ENCODE peak calls at places on chromosomes 2 and 18, in nine cellular contexts. A is bronchial epithelial cell; P is heart left ventricle; Y is HCT116; G is prostate gland; S is GM12878; C is HepG2; K is CD8-positive, alpha-beta T cell; W is tibial artery. I is an unnamed sample. For H3K27me3, the result is how much of the 10 kb centered on the place peaks cover.

GRCh38 chr2:231185886-231186285 is 12.5 kb upstream of the ARMC9 start:
- DNase-seq in A (no peak), P (no peak), Y (no peak), G (no peak), S (no peak), C (no peak), K (no peak), W (no peak), I (no peak)

GRCh38 chr18:46939998-46940571 is 22.7 kb downstream of the KATNAL2 start:
- DNase-seq in A (no peak), P (no peak), Y (no peak), G (no peak), S (no peak), C (no peak), K (no peak), W (no peak), I (no peak)

GRCh38 chr2:177799531-177799930 is 273.0 kb downstream of the PDE11A start:
- DNase-seq in A (peak), P (no peak), Y (no peak), G (no peak), S (no peak), C (peak), K (no peak), W (no peak), I (peak)

GRCh38 chr2:121287146-121287798 is 2.3 kb upstream of the TFCP2L1 start:
- DNase-seq in A (no peak), P (no peak), Y (no peak), G (no peak), S (no peak), C (no peak), K (no peak), W (peak), I (no peak)

GRCh38 chr18:73677458-73677857 is 470.2 kb downstream of the FBXO15 start:
- DNase-seq in A (no peak), P (no peak), Y (no peak), G (no peak), S (no peak), C (no peak), K (no peak), W (no peak), I (no peak)

GRCh38 chr18:64295839-64296238 is 147.0 kb upstream of the LINC00305 start:
- DNase-seq in A (no peak), P (no peak), Y (no peak), G (no peak), S (no peak), C (no peak), K (no peak), W (no peak), I (no peak)

GRCh38 chr2:188598551-188598950 is 306.9 kb downstream of the GULP1 start:
- DNase-seq in A (no peak), P (no peak), Y (no peak), G (no peak), S (no peak), C (peak), K (no peak), W (peak), I (peak)

GRCh38 chr2:149579972-149580882 is 7.3 kb downstream of the MMADHC start:
- DNase-seq in A (peak), P (no peak), Y (no peak), G (no peak), S (no peak), C (no peak), K (no peak), W (no peak), I (no peak)

GRCh38 chr18:50189160-50189559 is 5.8 kb downstream of the MYO5B start:
- DNase-seq in A (no peak), P (no peak), Y (no peak), G (no peak), S (peak), C (no peak), K (no peak), W (no peak), I (no peak)
- H3K27me3 ChIP-seq in A (under half), P (under half), Y (under half), G (under half), S (under half), C (under half), K (under half), W (under half), I (under half)

DNA sequence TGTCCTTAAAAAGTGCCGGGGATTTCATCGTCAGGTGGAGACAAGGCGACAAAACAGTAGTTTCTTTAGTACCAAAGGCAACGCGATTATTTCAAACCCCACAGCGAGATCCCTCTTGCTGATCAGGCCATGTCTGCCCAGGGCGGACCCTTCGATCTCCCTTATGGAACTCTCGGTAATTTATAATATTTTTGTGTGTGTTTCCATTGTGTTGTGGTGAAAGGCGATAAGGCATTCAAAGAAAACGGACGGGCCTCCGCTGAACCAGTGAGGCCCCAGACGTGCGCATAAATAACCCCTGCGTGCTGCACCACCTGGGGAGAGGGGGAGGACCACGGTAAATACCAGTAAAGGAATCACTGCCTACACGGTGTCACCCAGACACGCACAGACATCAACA is 1.4 kb upstream of the GAD1 start:
- DNase-seq in A (no peak), P (no peak), Y (no peak), G (no peak), S (no peak), C (no peak), K (no peak), W (no peak), I (no peak)
- H3K4me3 ChIP-seq in A (no peak), P (peak), Y (peak), G (peak), S (peak), C (peak), K (peak), W (peak), I (no peak)

GRCh38 chr18:80023173-80023572 is 11.1 kb upstream of the RBFA start:
- DNase-seq in A (no peak), P (no peak), Y (peak), G (no peak), S (no peak), C (no peak), K (no peak), W (no peak), I (no peak)
- TF ChIP-seq CTCF in A (peak), P (peak), Y (peak), G (no peak), S (peak), C (peak), K (no peak), W (no peak), I (no peak)

GRCh38 chr2:219354582-219354981 is 22.0 kb upstream of the RESP18 start:
- DNase-seq in A (no peak), P (no peak), Y (no peak), G (no peak), S (no peak), C (no peak), K (no peak), W (no peak), I (no peak)

GRCh38 chr2:219352448-219353023 is 20.0 kb upstream of the RESP18 start:
- DNase-seq in A (peak), P (no peak), Y (peak), G (peak), S (no peak), C (peak), K (peak), W (peak), I (peak)

GRCh38 chr2:219350215-219350937 is 17.8 kb upstream of the RESP18 start:
- DNase-seq in A (no peak), P (no peak), Y (no peak), G (no peak), S (no peak), C (no peak), K (no peak), W (no peak), I (no peak)

GRCh38 chr2:219350938-219351280 is 18.4 kb upstream of the RESP18 start:
- DNase-seq in A (no peak), P (no peak), Y (no peak), G (no peak), S (no peak), C (no peak), K (no peak), W (no peak), I (no peak)

DNA sequence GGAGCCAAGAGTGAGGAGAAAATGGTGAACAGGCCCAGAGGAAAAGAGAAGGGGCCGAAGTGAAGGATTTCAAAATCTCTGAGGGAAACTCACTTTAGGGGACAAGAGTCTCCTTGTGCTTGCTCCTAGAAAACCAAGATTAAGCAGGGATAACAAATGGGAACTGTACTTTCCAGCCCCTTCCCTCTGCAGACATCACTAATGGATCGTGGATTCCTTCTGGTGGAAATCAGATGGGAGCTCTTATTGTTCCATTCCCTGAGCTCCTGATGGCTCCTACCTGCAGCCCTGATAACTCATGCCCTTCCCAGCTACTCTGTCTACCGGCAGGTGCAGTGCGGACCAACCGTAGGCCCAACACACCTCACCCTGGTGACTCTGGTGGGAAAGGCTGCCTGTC is 20.6 kb upstream of the RESP18 start:
- DNase-seq in A (no peak), P (no peak), Y (no peak), G (no peak), S (no peak), C (no peak), K (no peak), W (no peak), I (no peak)
- H3K27me3 ChIP-seq in A (under half), P (under half), Y (under half), G (under half), S (under half), C (half or more), K (under half), W (under half), I (under half)

GRCh38 chr2:163731735-163732134 is 4.1 kb downstream of the FIGN start:
- DNase-seq in A (no peak), P (no peak), Y (no peak), G (no peak), S (no peak), C (no peak), K (no peak), W (no peak), I (no peak)
- H3K4me3 ChIP-seq in A (no peak), P (peak), Y (no peak), G (no peak), S (no peak), C (no peak), K (no peak), W (peak), I (no peak)

DNA sequence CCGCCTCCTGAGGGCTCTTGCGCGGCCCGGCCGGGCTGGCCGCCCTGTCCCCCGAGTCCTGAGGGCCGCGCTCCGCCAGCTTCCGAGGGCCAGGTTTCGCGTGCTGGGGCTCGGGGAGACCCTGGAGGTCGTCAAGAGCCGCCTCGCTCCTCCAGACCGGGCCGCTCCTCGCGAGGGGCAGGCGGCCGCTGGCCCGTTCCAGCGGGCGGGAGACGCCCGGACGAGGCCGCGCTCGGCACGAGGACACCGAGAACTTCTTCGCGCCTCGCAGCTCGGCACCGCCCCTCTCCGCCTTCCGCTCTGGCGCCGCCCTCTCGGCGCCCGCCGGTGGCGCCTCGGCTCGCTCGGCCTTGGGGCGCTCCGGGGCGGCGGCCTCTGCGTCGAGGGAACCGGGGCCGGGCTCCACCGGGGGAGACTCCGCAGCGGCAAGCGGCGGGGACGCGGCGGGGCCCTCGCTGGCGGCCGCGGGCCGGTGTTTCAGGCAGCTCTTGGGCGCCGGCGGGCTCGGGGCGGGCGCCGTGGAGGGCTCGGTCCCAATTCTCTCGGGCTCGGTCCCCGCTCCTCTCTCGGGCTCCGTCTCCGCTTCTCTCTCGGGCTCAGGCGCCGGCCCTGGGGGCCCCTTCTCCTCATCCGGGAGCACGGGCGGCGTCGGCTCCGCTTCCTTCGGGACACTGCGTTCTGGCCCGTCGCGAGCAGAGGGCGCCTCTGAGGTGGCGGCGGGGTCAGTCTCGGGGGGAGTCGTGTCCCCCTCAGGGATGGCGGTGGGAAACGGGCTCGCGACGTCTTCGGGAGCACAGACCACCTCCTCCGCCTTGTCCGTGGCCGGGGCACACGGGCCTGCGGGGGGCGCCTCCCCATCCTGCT is 91.6 kb upstream of the MGAT4A start:
- DNase-seq in A (no peak), P (peak), Y (no peak), G (peak), S (no peak), C (no peak), K (peak), W (peak), I (peak)
- TF ChIP-seq CTCF in A (peak), P (peak), Y (no peak), G (peak), S (peak), C (no peak), K (peak), W (peak), I (peak)

GRCh38 chr18:13217466-13217961 is 1.0 kb upstream of the LDLRAD4 start:
- DNase-seq in A (no peak), P (peak), Y (no peak), G (peak), S (no peak), C (no peak), K (peak), W (peak), I (peak)
- H3K27me3 ChIP-seq in A (under half), P (under half), Y (under half), G (under half), S (under half), C (under half), K (under half), W (under half), I (under half)

DNA sequence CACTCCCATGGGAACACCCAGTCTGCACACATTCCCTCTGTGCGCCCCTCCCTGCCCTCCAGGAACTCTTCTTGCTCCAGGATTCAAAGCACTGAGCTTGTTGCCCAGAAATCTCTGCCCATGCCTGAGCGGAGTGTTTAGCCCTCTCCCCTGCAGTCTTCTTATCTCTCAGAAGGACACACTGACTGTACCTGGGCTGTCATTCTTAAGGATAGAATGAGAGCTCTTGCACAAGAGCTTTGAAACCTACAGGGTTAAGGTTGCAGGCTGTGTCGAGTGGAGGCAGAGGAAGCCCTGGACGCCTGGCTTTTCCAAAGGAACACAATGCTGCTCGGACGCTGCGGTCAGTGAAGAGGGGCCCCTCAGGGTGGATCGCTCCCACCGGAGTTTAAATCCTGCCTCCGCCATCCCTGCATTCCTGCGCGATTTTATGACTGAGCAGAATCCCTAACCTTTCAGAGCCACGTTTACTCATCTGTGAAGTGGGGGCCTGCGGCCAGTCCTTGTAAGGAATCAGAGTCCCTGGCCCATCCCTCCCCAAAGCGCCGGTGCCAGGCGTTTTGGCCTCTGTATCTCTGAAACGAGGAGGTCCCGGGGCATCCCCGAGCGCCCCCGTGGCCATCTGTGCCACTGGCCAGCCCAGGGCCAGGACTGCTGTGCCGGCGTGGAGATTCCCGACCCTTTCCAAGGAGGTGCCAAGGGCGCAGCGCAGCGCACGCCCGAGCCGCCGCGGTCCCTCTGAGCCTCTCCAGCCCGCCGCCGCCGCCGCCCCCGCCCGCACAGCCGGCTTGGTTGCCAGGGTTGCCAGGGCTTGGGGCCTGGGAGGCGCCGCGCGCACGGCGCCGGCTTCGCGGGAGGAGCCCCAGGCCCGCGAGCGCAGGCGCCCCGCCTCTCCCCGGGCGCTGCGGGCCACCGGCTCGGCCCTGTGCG is 58.9 kb downstream of the FAM168B start:
- DNase-seq in A (peak), P (no peak), Y (no peak), G (no peak), S (no peak), C (no peak), K (no peak), W (no peak), I (peak)
- H3K4me3 ChIP-seq in A (peak), P (peak), Y (no peak), G (peak), S (no peak), C (peak), K (peak), W (peak), I (no peak)

DNA sequence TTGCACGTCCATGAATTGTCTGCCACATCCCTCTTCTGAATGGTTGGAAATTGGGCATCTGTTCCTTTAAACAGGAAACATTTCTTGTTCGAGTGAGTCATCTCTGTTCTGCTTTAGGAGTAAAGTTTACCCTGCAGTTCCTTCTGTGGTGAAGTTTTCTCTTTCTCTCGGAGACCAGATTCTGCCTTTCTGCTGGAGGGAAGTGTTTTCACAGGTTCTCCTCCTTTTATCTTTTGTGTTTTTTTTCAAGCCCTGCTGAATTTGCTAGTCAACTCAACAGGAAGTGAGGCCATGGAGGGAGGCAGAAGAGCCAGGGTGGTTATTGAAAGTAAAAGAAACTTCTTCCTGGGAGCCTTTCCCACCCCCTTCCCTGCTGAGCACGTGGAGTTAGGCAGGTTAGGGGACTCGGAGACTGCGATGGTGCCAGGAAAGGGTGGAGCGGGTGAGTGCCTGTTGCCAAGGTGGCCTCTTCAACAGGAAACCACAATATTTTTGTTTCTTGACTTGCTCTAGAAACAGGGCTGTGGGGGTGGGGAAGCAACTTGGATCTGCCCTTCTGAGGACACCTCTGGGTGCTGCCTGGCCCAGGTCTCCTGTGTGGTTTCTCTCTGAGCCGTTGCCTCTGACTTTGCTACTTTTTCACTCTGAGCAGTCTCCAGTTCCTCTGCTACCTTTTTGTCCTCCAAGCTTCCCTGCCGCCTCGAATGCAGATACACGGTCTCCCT is 2.2 kb upstream of the CASP8 start:
- DNase-seq in A (peak), P (peak), Y (peak), G (peak), S (peak), C (peak), K (peak), W (peak), I (peak)
- TF ChIP-seq CTCF in A (peak), P (no peak), Y (no peak), G (no peak), S (peak), C (no peak), K (no peak), W (peak), I (no peak)

I was measured in thyroid gland.